ENCODE peak calls at places on chromosomes 7 and 10, in seven cellular contexts. One of them, this sample, is unnamed.

GRCh38 chr7:131543298-131543697 is 13.1 kb downstream of the PODXL start:
- DNase-seq in cardiac fibroblast: no peak
- DNase-seq in left lung: no peak
- DNase-seq in HFF-Myc: no peak
- DNase-seq in PC-9: no peak
- DNase-seq in fibroblast of mammary gland: no peak
- DNase-seq in right cardiac atrium: no peak
- DNase-seq in this sample: peak; percentile 21

GRCh38 chr10:128040681-128041080 is 85.5 kb downstream of the MKI67 start:
- DNase-seq in cardiac fibroblast: no peak
- DNase-seq in left lung: peak; percentile 0
- DNase-seq in HFF-Myc: no peak
- DNase-seq in PC-9: no peak
- DNase-seq in fibroblast of mammary gland: no peak
- DNase-seq in right cardiac atrium: no peak
- DNase-seq in this sample: no peak

GRCh38 chr10:31939797-31940708 is 11.4 kb upstream of the ARHGAP12 start:
- DNase-seq in cardiac fibroblast: peak; percentile 54
- DNase-seq in left lung: no peak
- DNase-seq in HFF-Myc: no peak
- DNase-seq in PC-9: peak; percentile 42
- DNase-seq in fibroblast of mammary gland: peak; percentile 39
- DNase-seq in right cardiac atrium: no peak
- DNase-seq in this sample: peak; percentile 23

GRCh38 chr10:128927821-128928220 is 539.2 kb upstream of the MGMT start:
- DNase-seq in cardiac fibroblast: no peak
- DNase-seq in left lung: no peak
- DNase-seq in HFF-Myc: no peak
- DNase-seq in PC-9: no peak
- DNase-seq in fibroblast of mammary gland: no peak
- DNase-seq in right cardiac atrium: peak; percentile 87
- DNase-seq in this sample: no peak

GRCh38 chr7:76077435-76077834 is 29.5 kb downstream of the MDH2 start:
- DNase-seq in cardiac fibroblast: no peak
- DNase-seq in left lung: no peak
- DNase-seq in HFF-Myc: no peak
- DNase-seq in PC-9: peak; percentile 35
- DNase-seq in fibroblast of mammary gland: no peak
- DNase-seq in right cardiac atrium: no peak
- DNase-seq in this sample: no peak

GRCh38 chr10:14554091-14554842 is 220.4 kb downstream of the FAM107B start:
- DNase-seq in cardiac fibroblast: no peak
- DNase-seq in left lung: no peak
- DNase-seq in HFF-Myc: no peak
- DNase-seq in PC-9: peak; percentile 84
- DNase-seq in fibroblast of mammary gland: no peak
- DNase-seq in right cardiac atrium: no peak
- DNase-seq in this sample: peak; percentile 70

GRCh38 chr7:38374507-38374906 is 101.1 kb upstream of the TARP start:
- DNase-seq in cardiac fibroblast: peak; percentile 62
- DNase-seq in left lung: no peak
- DNase-seq in HFF-Myc: no peak
- DNase-seq in PC-9: no peak
- DNase-seq in fibroblast of mammary gland: peak; percentile 52
- DNase-seq in right cardiac atrium: no peak
- DNase-seq in this sample: no peak

GRCh38 chr10:34504534-34504933 is 310.6 kb downstream of the PARD3 start:
- DNase-seq in cardiac fibroblast: peak; percentile 52
- DNase-seq in left lung: no peak
- DNase-seq in HFF-Myc: no peak
- DNase-seq in PC-9: peak; percentile 75
- DNase-seq in fibroblast of mammary gland: peak; percentile 58
- DNase-seq in right cardiac atrium: no peak
- DNase-seq in this sample: peak; percentile 84

GRCh38 chr7:18290865-18291264 is 204.7 kb upstream of the HDAC9 start:
- DNase-seq in cardiac fibroblast: no peak
- DNase-seq in left lung: no peak
- DNase-seq in HFF-Myc: no peak
- DNase-seq in PC-9: no peak
- DNase-seq in fibroblast of mammary gland: no peak
- DNase-seq in right cardiac atrium: no peak
- DNase-seq in this sample: peak; percentile 28

GRCh38 chr10:25261571-25261970 is 86.8 kb downstream of the GPR158 start:
- DNase-seq in cardiac fibroblast: no peak
- DNase-seq in left lung: no peak
- DNase-seq in HFF-Myc: no peak
- DNase-seq in PC-9: no peak
- DNase-seq in fibroblast of mammary gland: no peak
- DNase-seq in right cardiac atrium: no peak
- DNase-seq in this sample: no peak

GRCh38 chr7:26388256-26388655 is 96.6 kb downstream of the SNX10 start:
- DNase-seq in cardiac fibroblast: no peak
- DNase-seq in left lung: no peak
- DNase-seq in HFF-Myc: no peak
- DNase-seq in PC-9: no peak
- DNase-seq in fibroblast of mammary gland: no peak
- DNase-seq in right cardiac atrium: no peak
- DNase-seq in this sample: no peak

GRCh38 chr7:105802611-105803520 is 73.5 kb downstream of the ATXN7L1 start:
- DNase-seq in cardiac fibroblast: no peak
- DNase-seq in left lung: no peak
- DNase-seq in HFF-Myc: no peak
- DNase-seq in PC-9: no peak
- DNase-seq in fibroblast of mammary gland: no peak
- DNase-seq in right cardiac atrium: no peak
- DNase-seq in this sample: peak; percentile 15

GRCh38 chr7:156725982-156726381 is 85.4 kb downstream of the RNF32 start:
- DNase-seq in cardiac fibroblast: peak; percentile 53
- DNase-seq in left lung: no peak
- DNase-seq in HFF-Myc: no peak
- DNase-seq in PC-9: no peak
- DNase-seq in fibroblast of mammary gland: peak; percentile 10
- DNase-seq in right cardiac atrium: no peak
- DNase-seq in this sample: no peak

GRCh38 chr10:5103481-5103880 is 9.3 kb downstream of the AKR1C3 start:
- DNase-seq in cardiac fibroblast: no peak
- DNase-seq in left lung: no peak
- DNase-seq in HFF-Myc: no peak
- DNase-seq in PC-9: no peak
- DNase-seq in fibroblast of mammary gland: no peak
- DNase-seq in right cardiac atrium: no peak
- DNase-seq in this sample: no peak

GRCh38 chr7:20033621-20034200 is 183.5 kb downstream of the MACC1 start:
- DNase-seq in cardiac fibroblast: peak; percentile 75
- DNase-seq in left lung: no peak
- DNase-seq in HFF-Myc: no peak
- DNase-seq in PC-9: peak; percentile 22
- DNase-seq in fibroblast of mammary gland: peak; percentile 89
- DNase-seq in right cardiac atrium: no peak
- DNase-seq in this sample: peak; percentile 10

GRCh38 chr10:6174201-6174874 is 28.4 kb upstream of the PFKFB3 start:
- DNase-seq in cardiac fibroblast: no peak
- DNase-seq in left lung: no peak
- DNase-seq in HFF-Myc: no peak
- DNase-seq in PC-9: no peak
- DNase-seq in fibroblast of mammary gland: no peak
- DNase-seq in right cardiac atrium: no peak
- DNase-seq in this sample: no peak

GRCh38 chr10:6173203-6173602 is 29.5 kb upstream of the PFKFB3 start:
- DNase-seq in cardiac fibroblast: no peak
- DNase-seq in left lung: no peak
- DNase-seq in HFF-Myc: no peak
- DNase-seq in PC-9: no peak
- DNase-seq in fibroblast of mammary gland: no peak
- DNase-seq in right cardiac atrium: no peak
- DNase-seq in this sample: no peak

GRCh38 chr10:6175329-6176055 is 27.2 kb upstream of the PFKFB3 start:
- DNase-seq in cardiac fibroblast: no peak
- DNase-seq in left lung: no peak
- DNase-seq in HFF-Myc: no peak
- DNase-seq in PC-9: no peak
- DNase-seq in fibroblast of mammary gland: no peak
- DNase-seq in right cardiac atrium: no peak
- DNase-seq in this sample: no peak

GRCh38 chr10:6170638-6171037 is 32.1 kb upstream of the PFKFB3 start:
- DNase-seq in cardiac fibroblast: peak; percentile 19
- DNase-seq in left lung: no peak
- DNase-seq in HFF-Myc: no peak
- DNase-seq in PC-9: no peak
- DNase-seq in fibroblast of mammary gland: peak; percentile 74
- DNase-seq in right cardiac atrium: no peak
- DNase-seq in this sample: no peak

GRCh38 chr10:6171891-6172354 is 30.8 kb upstream of the PFKFB3 start:
- DNase-seq in cardiac fibroblast: peak; percentile 99
- DNase-seq in left lung: peak; percentile 73
- DNase-seq in HFF-Myc: peak; percentile 86
- DNase-seq in PC-9: no peak
- DNase-seq in fibroblast of mammary gland: peak; percentile 98
- DNase-seq in right cardiac atrium: no peak
- DNase-seq in this sample: peak; percentile 22
- H3K4me3 ChIP-seq in cardiac fibroblast: peak overlapping the region; percentile 19
- H3K4me3 ChIP-seq in left lung: no peak overlapping the region
- H3K4me3 ChIP-seq in HFF-Myc: peak overlapping the region; percentile 3
- H3K4me3 ChIP-seq in PC-9: no peak overlapping the region
- H3K4me3 ChIP-seq in fibroblast of mammary gland: no peak overlapping the region
- H3K4me3 ChIP-seq in right cardiac atrium: no peak overlapping the region
- H3K4me3 ChIP-seq in this sample: no peak overlapping the region

GRCh38 chr7:148445260-148446044 is 145.1 kb upstream of the C7orf33 start:
- DNase-seq in cardiac fibroblast: no peak
- DNase-seq in left lung: no peak
- DNase-seq in HFF-Myc: no peak
- DNase-seq in PC-9: no peak
- DNase-seq in fibroblast of mammary gland: no peak
- DNase-seq in right cardiac atrium: peak; percentile 41
- DNase-seq in this sample: no peak
- H3K4me3 ChIP-seq in cardiac fibroblast: no peak overlapping the region
- H3K4me3 ChIP-seq in left lung: no peak overlapping the region
- H3K4me3 ChIP-seq in HFF-Myc: no peak overlapping the region
- H3K4me3 ChIP-seq in PC-9: no peak overlapping the region
- H3K4me3 ChIP-seq in fibroblast of mammary gland: no peak overlapping the region
- H3K4me3 ChIP-seq in right cardiac atrium: no peak overlapping the region
- H3K4me3 ChIP-seq in this sample: no peak overlapping the region

GRCh38 chr10:111211241-111211640 is 134.4 kb downstream of the ADRA2A start:
- DNase-seq in cardiac fibroblast: no peak
- DNase-seq in left lung: no peak
- DNase-seq in HFF-Myc: no peak
- DNase-seq in PC-9: no peak
- DNase-seq in fibroblast of mammary gland: no peak
- DNase-seq in right cardiac atrium: no peak
- DNase-seq in this sample: no peak
- H3K4me3 ChIP-seq in cardiac fibroblast: no peak overlapping the region
- H3K4me3 ChIP-seq in left lung: no peak overlapping the region
- H3K4me3 ChIP-seq in HFF-Myc: no peak overlapping the region
- H3K4me3 ChIP-seq in PC-9: no peak overlapping the region
- H3K4me3 ChIP-seq in fibroblast of mammary gland: no peak overlapping the region
- H3K4me3 ChIP-seq in right cardiac atrium: no peak overlapping the region
- H3K4me3 ChIP-seq in this sample: no peak overlapping the region

DNA sequence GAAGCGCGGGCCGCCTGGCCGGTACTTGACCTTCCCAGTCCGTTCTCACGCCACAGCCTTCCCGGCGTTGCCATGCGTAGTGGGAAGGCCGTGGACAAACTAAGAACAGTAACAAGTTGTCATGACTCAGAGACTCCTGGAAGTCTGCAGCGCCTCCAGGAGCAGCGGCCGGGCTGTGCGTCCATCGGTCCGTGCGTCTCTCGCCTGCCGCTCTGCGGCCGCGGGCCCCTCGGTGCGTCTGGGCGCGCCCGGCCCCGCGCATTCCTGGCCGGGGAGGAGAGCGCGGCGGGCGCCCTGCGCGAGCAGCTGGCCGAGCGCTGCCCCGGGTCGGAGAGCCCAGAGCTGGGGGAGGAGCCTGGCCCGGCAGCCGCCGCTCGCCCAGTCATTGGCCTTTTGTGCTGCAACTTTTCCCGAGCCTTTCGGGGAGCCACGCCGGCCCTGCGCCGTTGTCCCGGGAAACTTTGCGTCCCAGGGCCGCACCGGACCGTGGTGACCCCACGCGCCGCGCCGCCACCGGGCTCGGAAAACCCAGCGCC is 123.7 kb downstream of the TACC2 start:
- DNase-seq in cardiac fibroblast: peak; percentile 93
- DNase-seq in left lung: peak; percentile 79
- DNase-seq in HFF-Myc: peak; percentile 83
- DNase-seq in PC-9: peak; percentile 85
- DNase-seq in fibroblast of mammary gland: peak; percentile 95
- DNase-seq in right cardiac atrium: peak; percentile 94
- DNase-seq in this sample: peak; percentile 92
- H3K4me3 ChIP-seq in cardiac fibroblast: peak overlapping the region; percentile 71
- H3K4me3 ChIP-seq in left lung: peak overlapping the region; percentile 69
- H3K4me3 ChIP-seq in HFF-Myc: peak overlapping the region; percentile 83
- H3K4me3 ChIP-seq in PC-9: peak overlapping the region; percentile 88
- H3K4me3 ChIP-seq in fibroblast of mammary gland: peak overlapping the region; percentile 58
- H3K4me3 ChIP-seq in right cardiac atrium: peak overlapping the region; percentile 60
- H3K4me3 ChIP-seq in this sample: peak overlapping the region; percentile 64

GRCh38 chr7:32507416-32507815 is 12.1 kb downstream of the AVL9 start:
- DNase-seq in cardiac fibroblast: peak; percentile 56
- DNase-seq in left lung: no peak
- DNase-seq in HFF-Myc: no peak
- DNase-seq in PC-9: no peak
- DNase-seq in fibroblast of mammary gland: peak; percentile 52
- DNase-seq in right cardiac atrium: no peak
- DNase-seq in this sample: no peak

GRCh38 chr7:32511791-32512190 is 16.5 kb downstream of the AVL9 start:
- DNase-seq in cardiac fibroblast: peak; percentile 51
- DNase-seq in left lung: no peak
- DNase-seq in HFF-Myc: no peak
- DNase-seq in PC-9: no peak
- DNase-seq in fibroblast of mammary gland: no peak
- DNase-seq in right cardiac atrium: no peak
- DNase-seq in this sample: peak; percentile 58

GRCh38 chr7:32501522-32501921 is 6.2 kb downstream of the AVL9 start:
- DNase-seq in cardiac fibroblast: peak; percentile 75
- DNase-seq in left lung: no peak
- DNase-seq in HFF-Myc: no peak
- DNase-seq in PC-9: peak; percentile 59
- DNase-seq in fibroblast of mammary gland: peak; percentile 68
- DNase-seq in right cardiac atrium: no peak
- DNase-seq in this sample: peak; percentile 74

GRCh38 chr7:32502656-32503189 is 7.4 kb downstream of the AVL9 start:
- DNase-seq in cardiac fibroblast: no peak
- DNase-seq in left lung: no peak
- DNase-seq in HFF-Myc: no peak
- DNase-seq in PC-9: no peak
- DNase-seq in fibroblast of mammary gland: no peak
- DNase-seq in right cardiac atrium: no peak
- DNase-seq in this sample: no peak

GRCh38 chr7:32506266-32507054 is 11.2 kb downstream of the AVL9 start:
- DNase-seq in cardiac fibroblast: peak; percentile 96
- DNase-seq in left lung: no peak
- DNase-seq in HFF-Myc: peak; percentile 64
- DNase-seq in PC-9: no peak
- DNase-seq in fibroblast of mammary gland: peak; percentile 94
- DNase-seq in right cardiac atrium: no peak
- DNase-seq in this sample: peak; percentile 93
- H3K4me3 ChIP-seq in cardiac fibroblast: peak overlapping the region; percentile 44
- H3K4me3 ChIP-seq in left lung: no peak overlapping the region
- H3K4me3 ChIP-seq in HFF-Myc: no peak overlapping the region
- H3K4me3 ChIP-seq in PC-9: no peak overlapping the region
- H3K4me3 ChIP-seq in fibroblast of mammary gland: no peak overlapping the region
- H3K4me3 ChIP-seq in right cardiac atrium: no peak overlapping the region
- H3K4me3 ChIP-seq in this sample: no peak overlapping the region

This sample was measured in epithelial cell of esophagus.